ENCODE peak calls at places on chromosomes 4 and X, in ten cellular contexts. C is HFFc6; S is ELF-1; R is NCI-H460; L is non-pigmented ciliary epithelial cell; V is stimulated activated CD4-positive, alpha-beta T cell treated with anti-CD3 and anti-CD28 coated beads, Interleukin-4, amount 100 ng/mL, for 48 hours; N is stimulated activated naive CD4-positive, alpha-beta T cell; M is LHCN-M2; A is NCI-H345; Z is MM.1S. J is an unnamed sample.

GRCh38 chr4:74423101-74423500 is 21.8 kb upstream of the AREG start:
- DNase-seq in C (peak; percentile 83), S (no peak), R (peak; percentile 52), L (no peak), V (no peak), N (no peak), M (peak; percentile 76), A (no peak), Z (no peak), J (peak; percentile 51)

GRCh38 chr4:71729856-71730255 is 54.0 kb downstream of the GC start:
- DNase-seq in C (no peak), S (no peak), R (no peak), L (no peak), V (no peak), N (no peak), M (no peak), A (no peak), Z (no peak), J (no peak)

GRCh38 chr4:86653237-86653865 is 59.2 kb downstream of the PTPN13 start:
- DNase-seq in C (no peak), S (peak; percentile 15), R (no peak), L (no peak), V (peak; percentile 28), N (no peak), M (peak; percentile 3), A (no peak), Z (no peak), J (no peak)

GRCh38 chr4:155722816-155723499 is 35.9 kb upstream of the GUCY1B1 start:
- DNase-seq in C (no peak), S (no peak), R (no peak), L (no peak), V (no peak), N (no peak), M (peak; percentile 11), A (no peak), Z (no peak), J (no peak)

GRCh38 chrX:45401923-45402322 is 201.2 kb upstream of the DIPK2B start:
- DNase-seq in C (no peak), S (no peak), R (no peak), L (no peak), V (no peak), N (no peak), M (no peak), A (no peak), Z (peak; percentile 61), J (no peak)

GRCh38 chr4:77989986-77990385 is 67.1 kb upstream of the FRAS1 start:
- DNase-seq in C (no peak), S (no peak), R (no peak), L (no peak), V (no peak), N (no peak), M (no peak), A (no peak), Z (no peak), J (no peak)

GRCh38 chrX:2828404-2829065 is at the start of gene GYG2:
- DNase-seq in C (no peak), S (peak; percentile 85), R (no peak), L (no peak), V (no peak), N (no peak), M (no peak), A (peak; percentile 31), Z (no peak), J (no peak)

GRCh38 chr4:7863911-7864681 is 75.6 kb downstream of the AFAP1 start:
- DNase-seq in C (no peak), S (no peak), R (no peak), L (no peak), V (no peak), N (no peak), M (peak; percentile 90), A (no peak), Z (no peak), J (no peak)

GRCh38 chrX:154010330-154011087 is 9.2 kb downstream of the IRAK1 start:
- DNase-seq in C (no peak), S (no peak), R (peak; percentile 87), L (no peak), V (no peak), N (no peak), M (peak; percentile 30), A (no peak), Z (no peak), J (no peak)

GRCh38 chr4:113300384-113301011 is 251.0 kb downstream of the ANK2 start:
- DNase-seq in C (peak; percentile 33), S (no peak), R (no peak), L (peak; percentile 88), V (no peak), N (no peak), M (peak; percentile 76), A (no peak), Z (no peak), J (no peak)

GRCh38 chr4:186554485-186554884 is 882 bp downstream of the MTNR1A start:
- DNase-seq in C (peak; percentile 9), S (peak; percentile 75), R (no peak), L (no peak), V (no peak), N (no peak), M (peak; percentile 11), A (peak; percentile 50), Z (no peak), J (no peak)

GRCh38 chrX:29397506-29397905 is 810.3 kb downstream of the IL1RAPL1 start:
- DNase-seq in C (peak; percentile 19), S (no peak), R (no peak), L (peak; percentile 30), V (no peak), N (no peak), M (peak; percentile 53), A (no peak), Z (no peak), J (no peak)

GRCh38 chr4:91454111-91454510 is 849.7 kb upstream of the GRID2 start:
- DNase-seq in C (no peak), S (no peak), R (no peak), L (no peak), V (no peak), N (no peak), M (no peak), A (no peak), Z (no peak), J (no peak)

GRCh38 chrX:24874604-24875247 is 141.0 kb downstream of the ARX start:
- DNase-seq in C (no peak), S (no peak), R (no peak), L (no peak), V (no peak), N (no peak), M (no peak), A (no peak), Z (no peak), J (no peak)

GRCh38 chr4:3128976-3129375 is 54.5 kb downstream of the HTT start:
- DNase-seq in C (no peak), S (no peak), R (no peak), L (no peak), V (no peak), N (no peak), M (no peak), A (no peak), Z (no peak), J (no peak)

GRCh38 chrX:68686684-68687045 is 39.2 kb downstream of the STARD8 start:
- DNase-seq in C (no peak), S (no peak), R (no peak), L (no peak), V (no peak), N (no peak), M (no peak), A (no peak), Z (no peak), J (peak; percentile 37)

GRCh38 chr4:159410076-159410777 is 307.3 kb downstream of the RAPGEF2 start:
- DNase-seq in C (peak; percentile 49), S (no peak), R (no peak), L (no peak), V (no peak), N (no peak), M (no peak), A (no peak), Z (no peak), J (no peak)

GRCh38 chr4:186473933-186474332 is 81.4 kb downstream of the MTNR1A start:
- DNase-seq in C (no peak), S (peak; percentile 60), R (no peak), L (no peak), V (no peak), N (no peak), M (no peak), A (no peak), Z (no peak), J (no peak)

GRCh38 chr4:76434901-76435688 is at the start of gene SHROOM3:
- DNase-seq in C (peak; percentile 29), S (peak; percentile 67), R (no peak), L (no peak), V (no peak), N (no peak), M (no peak), A (no peak), Z (peak; percentile 67), J (no peak)

GRCh38 chr4:41212221-41213203 is 1.8 kb downstream of the APBB2 start:
- DNase-seq in C (peak; percentile 61), S (peak; percentile 43), R (peak; percentile 48), L (no peak), V (no peak), N (no peak), M (peak; percentile 85), A (peak; percentile 3), Z (no peak), J (no peak)

GRCh38 chrX:44071847-44072545 is 98.8 kb upstream of the NDP start:
- DNase-seq in C (peak; percentile 59), S (no peak), R (no peak), L (peak; percentile 24), V (no peak), N (no peak), M (peak; percentile 72), A (no peak), Z (no peak), J (no peak)

GRCh38 chr4:167406181-167406580 is 171.9 kb upstream of the SPOCK3 start:
- DNase-seq in C (no peak), S (no peak), R (no peak), L (no peak), V (no peak), N (no peak), M (no peak), A (no peak), Z (no peak), J (no peak)

GRCh38 chr4:145670422-145670821 is 9.5 kb upstream of the C4orf51 start:
- DNase-seq in C (no peak), S (no peak), R (no peak), L (no peak), V (no peak), N (no peak), M (no peak), A (no peak), Z (no peak), J (no peak)

GRCh38 chrX:18173494-18174180 is 47.0 kb downstream of the BEND2 start:
- DNase-seq in C (no peak), S (no peak), R (no peak), L (no peak), V (no peak), N (no peak), M (no peak), A (peak; percentile 93), Z (no peak), J (peak; percentile 38)

GRCh38 chr4:2320152-2320551 is 58.2 kb upstream of the MXD4 start:
- DNase-seq in C (no peak), S (no peak), R (no peak), L (no peak), V (no peak), N (no peak), M (no peak), A (no peak), Z (no peak), J (no peak)

GRCh38 chr4:24836843-24837242 is 41.5 kb downstream of the SOD3 start:
- DNase-seq in C (no peak), S (no peak), R (no peak), L (no peak), V (no peak), N (no peak), M (no peak), A (no peak), Z (no peak), J (no peak)

GRCh38 chr4:179372242-179372641 is 1930.0 kb upstream of the AGA start:
- DNase-seq in C (no peak), S (no peak), R (no peak), L (no peak), V (no peak), N (no peak), M (no peak), A (no peak), Z (no peak), J (no peak)

GRCh38 chr4:161604516-161605300 is 559.1 kb downstream of the FSTL5 start:
- DNase-seq in C (no peak), S (no peak), R (no peak), L (no peak), V (no peak), N (no peak), M (peak; percentile 1), A (no peak), Z (peak; percentile 16), J (no peak)